ENCODE peak calls at places on chromosomes 16 and 17, in ten cellular contexts. P is astrocyte; Z is transverse colon; N is uterus; S is brain microvascular endothelial cell; R is stimulated activated CD4-positive, alpha-beta T cell treated with anti-CD3 and anti-CD28 coated beads, Interleukin-2, amount 100 ng/mL, for 24 hours; Q is amniotic epithelial cell; L is heart left ventricle; M is lower lobe of right lung; G is DMS53. X is an unnamed sample.

GRCh38 chr16:51085271-51085670 is 65.8 kb downstream of the SALL1 start:
- DNase-seq in P (no peak), Z (no peak), N (no peak), S (no peak), R (no peak), Q (no peak), L (no peak), M (no peak), G (no peak), X (no peak)

GRCh38 chr17:13740692-13741091 is 139.0 kb upstream of the HS3ST3A1 start:
- DNase-seq in P (no peak), Z (no peak), N (no peak), S (no peak), R (no peak), Q (no peak), L (no peak), M (no peak), G (no peak), X (no peak)

GRCh38 chr16:26830716-26831115 is 236.0 kb upstream of the C16orf82 start:
- DNase-seq in P (no peak), Z (no peak), N (no peak), S (no peak), R (no peak), Q (no peak), L (peak), M (no peak), G (no peak), X (no peak)

GRCh38 chr17:35119370-35120185 is at the start of gene RAD51D:
- DNase-seq in P (peak), Z (peak), N (peak), S (peak), R (peak), Q (peak), L (peak), M (peak), G (peak), X (peak)

GRCh38 chr16:69563605-69564580 is 1.9 kb upstream of the NFAT5 start:
- DNase-seq in P (peak), Z (no peak), N (no peak), S (peak), R (peak), Q (peak), L (no peak), M (no peak), G (no peak), X (peak)

GRCh38 chr17:41308251-41308917 is 725 bp downstream of the KRTAP16-1 start:
- DNase-seq in P (no peak), Z (peak), N (no peak), S (no peak), R (peak), Q (no peak), L (peak), M (no peak), G (peak), X (peak)

GRCh38 chr17:81551458-81552243 is 502 bp downstream of the FAAP100 start:
- DNase-seq in P (no peak), Z (peak), N (no peak), S (no peak), R (peak), Q (no peak), L (peak), M (no peak), G (peak), X (no peak)

GRCh38 chr16:5621826-5622225 is 524.2 kb upstream of the EEF2KMT start:
- DNase-seq in P (no peak), Z (no peak), N (no peak), S (no peak), R (no peak), Q (no peak), L (no peak), M (no peak), G (no peak), X (no peak)

GRCh38 chr17:28038802-28039600 is 3.5 kb upstream of the NLK start:
- DNase-seq in P (no peak), Z (no peak), N (no peak), S (no peak), R (no peak), Q (no peak), L (no peak), M (no peak), G (no peak), X (no peak)

GRCh38 chr17:79797492-79798295 is 817 bp upstream of the CBX8 start:
- DNase-seq in P (no peak), Z (no peak), N (no peak), S (no peak), R (no peak), Q (no peak), L (no peak), M (no peak), G (peak), X (no peak)

GRCh38 chr17:19338031-19338990 is 24.2 kb downstream of the B9D1 start:
- DNase-seq in P (peak), Z (peak), N (no peak), S (no peak), R (peak), Q (peak), L (peak), M (peak), G (peak), X (peak)

GRCh38 chr17:81125573-81126081 is 39.7 kb upstream of the PVALEF start:
- DNase-seq in P (no peak), Z (no peak), N (no peak), S (no peak), R (no peak), Q (no peak), L (no peak), M (no peak), G (peak), X (no peak)

GRCh38 chr16:83733301-83733700 is 74.5 kb upstream of the HSBP1 start:
- DNase-seq in P (peak), Z (no peak), N (no peak), S (no peak), R (no peak), Q (no peak), L (peak), M (no peak), G (peak), X (no peak)

GRCh38 chr17:57274162-57274561 is 17.8 kb downstream of the MSI2 start:
- DNase-seq in P (no peak), Z (no peak), N (no peak), S (no peak), R (no peak), Q (no peak), L (no peak), M (no peak), G (no peak), X (no peak)

GRCh38 chr17:54694287-54694887 is 206.3 kb upstream of the TOM1L1 start:
- DNase-seq in P (no peak), Z (no peak), N (no peak), S (no peak), R (no peak), Q (no peak), L (no peak), M (no peak), G (no peak), X (no peak)

GRCh38 chr16:51121009-51121347 is 30.1 kb downstream of the SALL1 start:
- DNase-seq in P (no peak), Z (no peak), N (no peak), S (no peak), R (no peak), Q (no peak), L (no peak), M (no peak), G (no peak), X (no peak)

GRCh38 chr16:18932243-18932997 is 6.2 kb upstream of the SMG1 start:
- DNase-seq in P (peak), Z (no peak), N (no peak), S (peak), R (no peak), Q (peak), L (no peak), M (no peak), G (no peak), X (no peak)

GRCh38 chr17:76753061-76753961 is 15.4 kb downstream of the MFSD11 start:
- DNase-seq in P (no peak), Z (no peak), N (no peak), S (no peak), R (no peak), Q (no peak), L (no peak), M (no peak), G (no peak), X (no peak)

GRCh38 chr17:882827-883585 is 96.6 kb downstream of the NXN start:
- DNase-seq in P (no peak), Z (peak), N (peak), S (peak), R (no peak), Q (peak), L (peak), M (no peak), G (no peak), X (no peak)

GRCh38 chr17:41407226-41407625 is 9.8 kb upstream of the KRT31 start:
- DNase-seq in P (no peak), Z (no peak), N (no peak), S (no peak), R (peak), Q (no peak), L (no peak), M (no peak), G (no peak), X (no peak)

GRCh38 chr16:69131167-69131748 is 1.1 kb downstream of the CHTF8 start:
- DNase-seq in P (no peak), Z (no peak), N (no peak), S (peak), R (no peak), Q (peak), L (no peak), M (no peak), G (peak), X (no peak)

GRCh38 chr17:68199837-68200688 is 47.8 kb upstream of the AMZ2 start:
- DNase-seq in P (no peak), Z (no peak), N (no peak), S (no peak), R (no peak), Q (no peak), L (no peak), M (no peak), G (peak), X (no peak)

GRCh38 chr16:82769845-82770244 is 143.1 kb downstream of the CDH13 start:
- DNase-seq in P (no peak), Z (no peak), N (no peak), S (no peak), R (no peak), Q (no peak), L (peak), M (no peak), G (no peak), X (no peak)

GRCh38 chr16:87919681-87919994 is 16.7 kb downstream of the CA5A start:
- DNase-seq in P (no peak), Z (no peak), N (no peak), S (no peak), R (no peak), Q (no peak), L (no peak), M (no peak), G (no peak), X (no peak)

GRCh38 chr16:13435873-13436474 is 484.0 kb upstream of the ERCC4 start:
- DNase-seq in P (no peak), Z (no peak), N (no peak), S (no peak), R (no peak), Q (no peak), L (no peak), M (no peak), G (no peak), X (no peak)

GRCh38 chr17:2247005-2247404 is 56.6 kb downstream of the SMG6 start:
- DNase-seq in P (no peak), Z (no peak), N (no peak), S (no peak), R (no peak), Q (peak), L (no peak), M (no peak), G (no peak), X (no peak)

GRCh38 chr17:11554542-11554941 is 43.7 kb upstream of the DNAH9 start:
- DNase-seq in P (no peak), Z (no peak), N (no peak), S (no peak), R (no peak), Q (no peak), L (no peak), M (no peak), G (no peak), X (no peak)

GRCh38 chr17:48554412-48555090 is 9.6 kb upstream of the HOXB2 start:
- DNase-seq in P (peak), Z (no peak), N (no peak), S (no peak), R (no peak), Q (peak), L (no peak), M (no peak), G (no peak), X (no peak)

GRCh38 chr17:79918581-79919163 is 79.4 kb upstream of the CBX4 start:
- DNase-seq in P (no peak), Z (no peak), N (no peak), S (no peak), R (no peak), Q (no peak), L (no peak), M (no peak), G (no peak), X (no peak)

GRCh38 chr16:70723740-70724145 is 37.9 kb upstream of the MTSS2 start:
- DNase-seq in P (no peak), Z (no peak), N (no peak), S (no peak), R (no peak), Q (no peak), L (no peak), M (no peak), G (no peak), X (no peak)